ENCODE peak calls at places on chromosomes 12 and 14, in four cellular contexts. One of them, this sample, is unnamed.

GRCh38 chr12:42571327-42572009 is 18.1 kb downstream of the PRICKLE1 start:
- DNase-seq in CD4-positive, alpha-beta T cell: no peak
- DNase-seq in mucosa of descending colon: no peak
- DNase-seq in MCF 10A: no peak
- DNase-seq in this sample: no peak

GRCh38 chr12:133038310-133038709 is 1.0 kb downstream of the ZNF84 start:
- DNase-seq in CD4-positive, alpha-beta T cell: no peak
- DNase-seq in mucosa of descending colon: no peak
- DNase-seq in MCF 10A: no peak
- DNase-seq in this sample: no peak

GRCh38 chr12:176321-177181 is 37.4 kb downstream of the SLC6A12 start:
- DNase-seq in CD4-positive, alpha-beta T cell: no peak
- DNase-seq in mucosa of descending colon: peak; percentile 44
- DNase-seq in MCF 10A: peak; percentile 59
- DNase-seq in this sample: no peak

GRCh38 chr12:49088190-49088931 is 6.2 kb downstream of the DHH start:
- DNase-seq in CD4-positive, alpha-beta T cell: peak; percentile 53
- DNase-seq in mucosa of descending colon: peak; percentile 61
- DNase-seq in MCF 10A: peak; percentile 93
- DNase-seq in this sample: peak; percentile 84

GRCh38 chr12:56724660-56724988 is 475 bp downstream of the NACA start:
- DNase-seq in CD4-positive, alpha-beta T cell: no peak
- DNase-seq in mucosa of descending colon: peak; percentile 42
- DNase-seq in MCF 10A: peak; percentile 18
- DNase-seq in this sample: no peak

GRCh38 chr14:101135796-101136742 is 232.5 kb upstream of the RTL1 start:
- DNase-seq in CD4-positive, alpha-beta T cell: no peak
- DNase-seq in mucosa of descending colon: no peak
- DNase-seq in MCF 10A: no peak
- DNase-seq in this sample: no peak

GRCh38 chr12:83261998-83262397 is 575.3 kb downstream of the TMTC2 start:
- DNase-seq in CD4-positive, alpha-beta T cell: no peak
- DNase-seq in mucosa of descending colon: no peak
- DNase-seq in MCF 10A: no peak
- DNase-seq in this sample: no peak

GRCh38 chr12:56914724-56915123 is 19.5 kb downstream of the SDR9C7 start:
- DNase-seq in CD4-positive, alpha-beta T cell: no peak
- DNase-seq in mucosa of descending colon: no peak
- DNase-seq in MCF 10A: no peak
- DNase-seq in this sample: no peak

GRCh38 chr12:85057370-85057963 is 21.3 kb downstream of the LRRIQ1 start:
- DNase-seq in CD4-positive, alpha-beta T cell: no peak
- DNase-seq in mucosa of descending colon: peak; percentile 73
- DNase-seq in MCF 10A: peak; percentile 70
- DNase-seq in this sample: no peak

GRCh38 chr14:26791117-26791806 is 193.4 kb upstream of the NOVA1 start:
- DNase-seq in CD4-positive, alpha-beta T cell: no peak
- DNase-seq in mucosa of descending colon: no peak
- DNase-seq in MCF 10A: no peak
- DNase-seq in this sample: no peak

GRCh38 chr12:111435661-111436201 is 30.0 kb downstream of the SH2B3 start:
- DNase-seq in CD4-positive, alpha-beta T cell: no peak
- DNase-seq in mucosa of descending colon: no peak
- DNase-seq in MCF 10A: no peak
- DNase-seq in this sample: no peak

GRCh38 chr12:121781751-121782615 is 11.5 kb downstream of the RHOF start:
- DNase-seq in CD4-positive, alpha-beta T cell: no peak
- DNase-seq in mucosa of descending colon: no peak
- DNase-seq in MCF 10A: peak; percentile 61
- DNase-seq in this sample: peak; percentile 88

GRCh38 chr14:36519431-36520321 is at the start of gene NKX2-1:
- DNase-seq in CD4-positive, alpha-beta T cell: no peak
- DNase-seq in mucosa of descending colon: no peak
- DNase-seq in MCF 10A: no peak
- DNase-seq in this sample: no peak

GRCh38 chr14:95267306-95267705 is 52.4 kb downstream of the CLMN start:
- DNase-seq in CD4-positive, alpha-beta T cell: no peak
- DNase-seq in mucosa of descending colon: no peak
- DNase-seq in MCF 10A: no peak
- DNase-seq in this sample: no peak

GRCh38 chr14:24927809-24928208 is 122.1 kb downstream of the STXBP6 start:
- DNase-seq in CD4-positive, alpha-beta T cell: no peak
- DNase-seq in mucosa of descending colon: no peak
- DNase-seq in MCF 10A: no peak
- DNase-seq in this sample: no peak

GRCh38 chr12:60096727-60097126 is 500.9 kb downstream of the SLC16A7 start:
- DNase-seq in CD4-positive, alpha-beta T cell: no peak
- DNase-seq in mucosa of descending colon: no peak
- DNase-seq in MCF 10A: no peak
- DNase-seq in this sample: no peak

GRCh38 chr14:78598046-78598652 is 428.0 kb downstream of the NRXN3 start:
- DNase-seq in CD4-positive, alpha-beta T cell: peak; percentile 4
- DNase-seq in mucosa of descending colon: peak; percentile 53
- DNase-seq in MCF 10A: peak; percentile 52
- DNase-seq in this sample: peak; percentile 31

GRCh38 chr12:12356886-12357696 is at the start of gene BORCS5:
- DNase-seq in CD4-positive, alpha-beta T cell: peak; percentile 98
- DNase-seq in mucosa of descending colon: peak; percentile 99
- DNase-seq in MCF 10A: peak; percentile 98
- DNase-seq in this sample: peak; percentile 57
- TF ChIP-seq CTCF in CD4-positive, alpha-beta T cell: peak; percentile 30
- TF ChIP-seq CTCF in mucosa of descending colon: no peak
- TF ChIP-seq CTCF in MCF 10A: no peak
- TF ChIP-seq CTCF in this sample: peak; percentile 16

GRCh38 chr12:66170606-66171005 is 810 bp upstream of the TMBIM4 start:
- DNase-seq in CD4-positive, alpha-beta T cell: no peak
- DNase-seq in mucosa of descending colon: no peak
- DNase-seq in MCF 10A: no peak
- DNase-seq in this sample: no peak
- TF ChIP-seq CTCF in CD4-positive, alpha-beta T cell: no peak
- TF ChIP-seq CTCF in mucosa of descending colon: no peak
- TF ChIP-seq CTCF in MCF 10A: no peak
- TF ChIP-seq CTCF in this sample: no peak

DNA sequence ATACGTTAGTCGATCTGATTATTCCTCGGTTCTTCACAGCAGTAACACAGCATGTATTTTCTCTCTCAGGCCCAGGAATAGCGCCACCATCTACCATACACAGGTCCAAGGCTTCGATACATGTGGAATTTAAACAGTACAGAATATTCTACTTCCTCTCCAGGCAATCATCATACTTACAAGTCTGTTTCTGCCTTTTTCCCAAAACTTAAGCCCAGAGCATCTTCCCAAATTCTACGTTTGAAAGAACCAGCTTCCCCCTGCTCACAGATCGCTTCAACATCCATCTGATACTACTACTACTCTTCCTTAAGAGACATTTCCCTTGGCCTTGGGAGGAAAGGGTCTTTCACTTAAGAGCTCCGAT is 626 bp downstream of the TXNDC16 start:
- DNase-seq in CD4-positive, alpha-beta T cell: no peak
- DNase-seq in mucosa of descending colon: peak; percentile 29
- DNase-seq in MCF 10A: peak; percentile 45
- DNase-seq in this sample: no peak
- TF ChIP-seq CTCF in CD4-positive, alpha-beta T cell: peak; percentile 25
- TF ChIP-seq CTCF in mucosa of descending colon: no peak
- TF ChIP-seq CTCF in MCF 10A: peak; percentile 10
- TF ChIP-seq CTCF in this sample: peak; percentile 38

GRCh38 chr12:108234155-108234554 is 105.0 kb downstream of the CMKLR1 start:
- DNase-seq in CD4-positive, alpha-beta T cell: no peak
- DNase-seq in mucosa of descending colon: no peak
- DNase-seq in MCF 10A: peak; percentile 14
- DNase-seq in this sample: no peak
- TF ChIP-seq CTCF in CD4-positive, alpha-beta T cell: no peak
- TF ChIP-seq CTCF in mucosa of descending colon: no peak
- TF ChIP-seq CTCF in MCF 10A: no peak
- TF ChIP-seq CTCF in this sample: peak; percentile 49

GRCh38 chr12:108099085-108099484 is 30.0 kb upstream of the WSCD2 start:
- DNase-seq in CD4-positive, alpha-beta T cell: no peak
- DNase-seq in mucosa of descending colon: no peak
- DNase-seq in MCF 10A: peak; percentile 18
- DNase-seq in this sample: no peak
- TF ChIP-seq CTCF in CD4-positive, alpha-beta T cell: no peak
- TF ChIP-seq CTCF in mucosa of descending colon: no peak
- TF ChIP-seq CTCF in MCF 10A: no peak
- TF ChIP-seq CTCF in this sample: peak; percentile 17

DNA sequence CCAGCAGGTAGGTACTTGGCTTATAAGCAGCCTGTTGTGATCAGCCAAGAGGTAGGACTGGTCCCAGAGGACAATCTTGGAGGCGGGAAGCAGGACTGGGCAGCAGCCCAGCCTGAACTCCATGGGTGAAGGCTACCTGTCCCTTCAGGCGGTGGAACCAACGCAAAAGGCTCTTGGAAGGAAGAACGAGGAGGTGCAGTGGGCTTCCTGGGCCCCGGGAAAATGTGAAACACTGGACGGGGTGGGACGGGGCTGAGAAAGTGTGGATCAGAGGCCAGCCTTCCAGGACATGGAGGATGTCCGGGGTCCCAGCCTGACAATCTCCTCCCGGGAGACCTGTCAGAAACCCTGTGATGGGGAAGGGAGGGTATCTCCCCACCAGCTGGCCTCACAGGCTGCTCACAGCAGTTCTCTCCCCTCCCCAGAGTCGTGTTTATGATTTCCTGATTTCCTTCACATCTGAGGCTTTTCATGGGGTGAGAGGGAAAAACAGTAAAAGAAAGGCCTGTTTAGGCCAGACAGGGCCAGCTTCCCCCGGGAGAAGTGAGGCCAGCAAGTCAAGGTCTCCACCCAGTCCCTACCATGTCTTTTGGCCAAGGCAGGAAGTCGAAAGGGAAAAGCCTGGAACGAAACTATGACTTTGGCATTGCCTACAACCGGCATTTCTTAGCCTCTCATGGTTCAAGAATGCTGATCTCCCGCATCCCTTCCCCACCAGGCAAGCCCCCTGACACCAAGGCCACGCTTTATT is 11.3 kb downstream of the CMKLR1 start:
- DNase-seq in CD4-positive, alpha-beta T cell: no peak
- DNase-seq in mucosa of descending colon: no peak
- DNase-seq in MCF 10A: no peak
- DNase-seq in this sample: no peak
- TF ChIP-seq CTCF in CD4-positive, alpha-beta T cell: no peak
- TF ChIP-seq CTCF in mucosa of descending colon: no peak
- TF ChIP-seq CTCF in MCF 10A: no peak
- TF ChIP-seq CTCF in this sample: no peak